ENCODE peak calls at places on chromosome 13, in eight cellular contexts. Z, G, X, Y, O, H, C and B are unnamed samples.
A peak's percentile ranks its signal among the peaks of the same experiment; 100 is the strongest.

GRCh38 chr13:19634129-19634740 is 776 bp downstream of the MPHOSPH8 start:
- DNase-seq in X (no peak), O (no peak), G (peak; percentile 55), H (no peak), C (no peak), Y (peak; percentile 19), Z (no peak), B (peak; percentile 32)

GRCh38 chr13:70128098-70128497 is 19.8 kb upstream of the KLHL1 start:
- DNase-seq in Y (no peak), G (no peak), Z (no peak), X (no peak), H (no peak), C (no peak), O (no peak), B (no peak)

GRCh38 chr13:44903596-44903995 is 85.7 kb downstream of the NUFIP1 start:
- DNase-seq in O (no peak), G (no peak), X (no peak), C (peak; percentile 22), Y (no peak), Z (peak; percentile 58), H (peak; percentile 94), B (no peak)

GRCh38 chr13:104949840-104950805 is 1585.3 kb downstream of the EFNB2 start:
- DNase-seq in H (no peak), O (no peak), X (no peak), Z (no peak), G (no peak), Y (no peak), C (no peak), B (no peak)

GRCh38 chr13:20939662-20940061 is 37.1 kb upstream of the XPO4 start:
- DNase-seq in X (no peak), Z (no peak), C (no peak), H (no peak), O (no peak), G (no peak), Y (no peak), B (no peak)

GRCh38 chr13:65784088-65784816 is 1445.9 kb downstream of the PCDH9 start:
- DNase-seq in Y (no peak), G (no peak), Z (no peak), C (no peak), O (no peak), H (no peak), X (no peak), B (no peak)

GRCh38 chr13:113589251-113589960 is 4.9 kb downstream of the TFDP1 start:
- DNase-seq in O (no peak), G (no peak), H (peak; percentile 58), Z (no peak), X (no peak), C (no peak), Y (no peak), B (no peak)

GRCh38 chr13:44075113-44075512 is 195.4 kb downstream of the LACC1 start:
- DNase-seq in G (no peak), X (no peak), H (no peak), Z (no peak), Y (no peak), O (no peak), C (no peak), B (no peak)

GRCh38 chr13:108419768-108420167 is 150.2 kb downstream of the TNFSF13B start:
- DNase-seq in G (no peak), O (no peak), X (no peak), Z (no peak), H (no peak), Y (no peak), C (no peak), B (no peak)

GRCh38 chr13:83297591-83298305 is 584.5 kb downstream of the SLITRK1 start:
- DNase-seq in G (no peak), C (no peak), O (no peak), H (no peak), X (no peak), Y (no peak), Z (no peak), B (no peak)